ENCODE peak calls at places on chromosomes 2 and 18, in five cellular contexts. Q is HFFc6, O is GM06990, F is brain pericyte, S is AML-193. H is an unnamed sample.
A peak's percentile ranks its signal among the peaks of the same experiment; 100 is the strongest.

GRCh38 chr18:23033079-23033478 is 100.0 kb downstream of the RBBP8 start:
- DNase-seq in S (no peak), O (no peak), Q (no peak), F (no peak), H (no peak)

GRCh38 chr18:62660741-62661140 is 54.6 kb upstream of the PHLPP1 start:
- DNase-seq in F (no peak), Q (peak; percentile 12), S (no peak), O (no peak), H (no peak)

GRCh38 chr18:64082513-64082912 is 66.4 kb downstream of the LINC00305 start:
- DNase-seq in F (no peak), Q (no peak), O (no peak), S (no peak), H (no peak)

GRCh38 chr18:76493213-76494107 is 1.6 kb downstream of the ZNF516 start:
- DNase-seq in O (no peak), F (no peak), Q (peak; percentile 43), S (peak; percentile 68), H (peak; percentile 10)

GRCh38 chr2:240293126-240293864 is 142.2 kb upstream of the GPC1 start:
- DNase-seq in Q (no peak), S (no peak), F (no peak), O (no peak), H (no peak)

GRCh38 chr2:152236191-152236925 is 60.8 kb upstream of the STAM2 start:
- DNase-seq in F (no peak), O (no peak), Q (no peak), S (no peak), H (no peak)

GRCh38 chr2:14684516-14684915 is 52.0 kb downstream of the LRATD1 start:
- DNase-seq in O (no peak), Q (no peak), F (no peak), S (no peak), H (no peak)

GRCh38 chr2:232573821-232574435 is 23.4 kb downstream of the EIF4E2 start:
- DNase-seq in S (no peak), O (no peak), Q (no peak), F (no peak), H (no peak)

GRCh38 chr18:31010601-31011000 is 31.9 kb downstream of the DSC3 start:
- DNase-seq in Q (no peak), F (no peak), S (no peak), O (no peak), H (no peak)

GRCh38 chr18:731185-731584 is 18.8 kb upstream of the ENOSF1 start:
- DNase-seq in O (no peak), S (no peak), F (no peak), Q (no peak), H (no peak)

GRCh38 chr2:232410238-232410900 is 3.7 kb downstream of the ALPG start:
- DNase-seq in O (no peak), Q (no peak), F (no peak), S (no peak), H (no peak)

GRCh38 chr2:55231546-55232083 is 478 bp downstream of the CLHC1 start:
- DNase-seq in O (no peak), F (no peak), S (peak; percentile 24), Q (no peak), H (no peak)

GRCh38 chr18:47283476-47283875 is 32.0 kb upstream of the SKOR2 start:
- DNase-seq in F (no peak), O (no peak), Q (peak; percentile 45), S (peak; percentile 9), H (no peak)

GRCh38 chr2:12363138-12363537 is 353.6 kb upstream of the TRIB2 start:
- DNase-seq in F (no peak), Q (no peak), O (no peak), S (no peak), H (no peak)

GRCh38 chr2:182907081-182907830 is 40.8 kb upstream of the FRZB start:
- DNase-seq in S (no peak), F (peak; percentile 59), O (no peak), Q (no peak), H (no peak)

GRCh38 chr2:196482119-196483065 is 157.1 kb upstream of the CCDC150 start:
- DNase-seq in O (no peak), S (no peak), F (no peak), Q (peak; percentile 72), H (no peak)

GRCh38 chr2:127117603-127118002 is 10.6 kb upstream of the BIN1 start:
- DNase-seq in F (no peak), O (no peak), S (no peak), Q (no peak), H (no peak)

GRCh38 chr2:95115418-95115817 is 6.2 kb downstream of the MRPS5 start:
- DNase-seq in Q (peak; percentile 30), F (peak; percentile 17), S (peak; percentile 56), O (peak; percentile 16), H (peak; percentile 67)

GRCh38 chr2:113185643-113186315 is 12.0 kb downstream of the PSD4 start:
- DNase-seq in S (no peak), Q (no peak), O (no peak), F (no peak), H (no peak)

GRCh38 chr2:94985636-94986035 is 39.9 kb upstream of the MAL start:
- DNase-seq in S (no peak), O (no peak), F (no peak), Q (no peak), H (no peak)

GRCh38 chr2:5668682-5669267 is 23.4 kb upstream of the SOX11 start:
- DNase-seq in O (no peak), S (no peak), Q (no peak), F (no peak), H (no peak)

GRCh38 chr18:21857871-21858270 is 117.3 kb downstream of the MIB1 start:
- DNase-seq in F (no peak), Q (no peak), O (peak; percentile 36), S (no peak), H (no peak)

GRCh38 chr2:137056704-137057103 is 291.4 kb downstream of the THSD7B start:
- DNase-seq in Q (no peak), F (no peak), S (no peak), O (no peak), H (no peak)

GRCh38 chr2:174611851-174612250 is 14.2 kb upstream of the WIPF1 start:
- DNase-seq in S (no peak), Q (no peak), O (no peak), F (no peak), H (no peak)

GRCh38 chr2:38113999-38114708 is 38.2 kb upstream of the CYP1B1 start:
- DNase-seq in F (no peak), O (no peak), Q (no peak), S (no peak), H (no peak)

GRCh38 chr2:128260239-128261138 is 58.2 kb downstream of the HS6ST1 start:
- DNase-seq in O (no peak), F (peak; percentile 58), Q (peak; percentile 74), S (no peak), H (no peak)

GRCh38 chr18:10872297-10872696 is 277.1 kb downstream of the PIEZO2 start:
- DNase-seq in F (no peak), Q (no peak), S (no peak), O (no peak), H (no peak)

GRCh38 chr2:120892271-120892966 is 156.8 kb downstream of the GLI2 start:
- DNase-seq in S (no peak), O (no peak), Q (no peak), F (no peak), H (no peak)

GRCh38 chr18:37425182-37425581 is 140.4 kb downstream of the CELF4 start:
- DNase-seq in O (no peak), F (no peak), S (no peak), Q (no peak), H (no peak)

GRCh38 chr2:240215676-240216051 is 75.2 kb upstream of the OTOS start:
- DNase-seq in Q (no peak), S (no peak), O (no peak), F (no peak), H (no peak)

GRCh38 chr2:236769981-236770671 is 200.5 kb downstream of the ACKR3 start:
- DNase-seq in S (no peak), F (peak; percentile 58), O (no peak), Q (peak; percentile 98), H (no peak)

GRCh38 chr2:19367346-19367745 is 8.9 kb upstream of the OSR1 start:
- DNase-seq in Q (no peak), F (no peak), O (no peak), S (no peak), H (no peak)

GRCh38 chr2:163681765-163682164 is 54.0 kb downstream of the FIGN start:
- DNase-seq in O (no peak), Q (no peak), F (no peak), S (no peak), H (no peak)

H was measured in central memory CD4-positive, alpha-beta T cell.